ENCODE peak calls at places on chromosomes 6 and 20, in nine cellular contexts. S is activated CD4-positive, alpha-beta T cell treated with anti-CD3 and anti-CD28 coated beads for 1 hour; Z is non-pigmented ciliary epithelial cell; E is lower leg skin; I is COLO829; H is EL; T is neuronal stem cell; K is HTR-8/SVneo; W is IMR-90. N is an unnamed sample.

GRCh38 chr6:113829702-113830058 is 27.5 kb upstream of the MARCKS start:
- DNase-seq in S (no peak), Z (no peak), E (no peak), I (no peak), H (peak; percentile 67), T (no peak), K (no peak), W (peak; percentile 51), N (no peak)

GRCh38 chr6:398558-399078 is 7.1 kb downstream of the IRF4 start:
- DNase-seq in S (no peak), Z (no peak), E (no peak), I (no peak), H (no peak), T (no peak), K (no peak), W (no peak), N (no peak)

GRCh38 chr20:18428490-18429173 is 38.2 kb downstream of the DZANK1 start:
- DNase-seq in S (no peak), Z (no peak), E (no peak), I (no peak), H (peak; percentile 44), T (no peak), K (no peak), W (peak; percentile 16), N (peak; percentile 19)

GRCh38 chr6:156699017-156699421 is 78.2 kb upstream of the ARID1B start:
- DNase-seq in S (no peak), Z (peak; percentile 58), E (no peak), I (no peak), H (peak; percentile 79), T (no peak), K (peak; percentile 12), W (peak; percentile 91), N (no peak)

GRCh38 chr20:62119591-62120364 is 2.5 kb upstream of the LSM14B start:
- DNase-seq in S (no peak), Z (no peak), E (no peak), I (no peak), H (no peak), T (no peak), K (no peak), W (no peak), N (no peak)

GRCh38 chr20:50744143-50744792 is 12.9 kb downstream of the PARD6B start:
- DNase-seq in S (no peak), Z (peak; percentile 63), E (peak; percentile 83), I (peak; percentile 90), H (peak; percentile 92), T (no peak), K (peak; percentile 99), W (peak; percentile 88), N (peak; percentile 86)

GRCh38 chr20:46811328-46812084 is 83.1 kb upstream of the EYA2 start:
- DNase-seq in S (no peak), Z (no peak), E (peak; percentile 60), I (no peak), H (no peak), T (no peak), K (no peak), W (no peak), N (no peak)

GRCh38 chr6:44284867-44285266 is 14.6 kb downstream of the TMEM151B start:
- DNase-seq in S (no peak), Z (no peak), E (no peak), I (no peak), H (no peak), T (no peak), K (no peak), W (no peak), N (no peak)

GRCh38 chr6:7881765-7882500 is 28.7 kb downstream of the TXNDC5 start:
- DNase-seq in S (no peak), Z (no peak), E (no peak), I (no peak), H (peak; percentile 7), T (no peak), K (no peak), W (no peak), N (no peak)

GRCh38 chr6:101070044-101070608 is 189.0 kb upstream of the ASCC3 start:
- DNase-seq in S (no peak), Z (no peak), E (no peak), I (no peak), H (no peak), T (no peak), K (no peak), W (no peak), N (no peak)

GRCh38 chr6:64817525-64817924 is 889.5 kb downstream of the EYS start:
- DNase-seq in S (no peak), Z (no peak), E (no peak), I (no peak), H (no peak), T (no peak), K (no peak), W (no peak), N (no peak)

GRCh38 chr6:4354181-4354580 is 218.8 kb upstream of the ECI2 start:
- DNase-seq in S (no peak), Z (no peak), E (peak; percentile 68), I (no peak), H (no peak), T (no peak), K (no peak), W (no peak), N (no peak)

GRCh38 chr6:52493669-52494068 is 73.5 kb downstream of the EFHC1 start:
- DNase-seq in S (no peak), Z (no peak), E (no peak), I (no peak), H (no peak), T (no peak), K (no peak), W (peak; percentile 33), N (no peak)

GRCh38 chr6:101195581-101195980 is 197.9 kb upstream of the GRIK2 start:
- DNase-seq in S (no peak), Z (peak; percentile 18), E (no peak), I (peak; percentile 13), H (peak; percentile 79), T (no peak), K (peak; percentile 12), W (peak; percentile 25), N (no peak)

GRCh38 chr6:15312500-15312899 is 66.6 kb downstream of the JARID2 start:
- DNase-seq in S (no peak), Z (no peak), E (no peak), I (peak; percentile 22), H (no peak), T (no peak), K (no peak), W (peak; percentile 62), N (no peak)

GRCh38 chr20:57478176-57478575 is 46.8 kb downstream of the CTCFL start:
- DNase-seq in S (no peak), Z (no peak), E (no peak), I (no peak), H (no peak), T (no peak), K (no peak), W (no peak), N (no peak)

N was measured in SK-MEL-5.